ENCODE peak calls at places on chromosomes 1 and 21, in five cellular contexts. N, K, L, F and R are unnamed samples.

GRCh38 chr1:244779410-244779809 is 56.0 kb upstream of the COX20 start:
- DNase-seq in L (no peak), F (no peak), N (no peak), K (peak), R (no peak)

GRCh38 chr1:77350012-77350411 is 68.2 kb downstream of the AK5 start:
- DNase-seq in N (no peak), F (no peak), K (no peak), L (no peak), R (no peak)

GRCh38 chr1:230090194-230090711 is 23.2 kb downstream of the GALNT2 start:
- DNase-seq in F (no peak), L (no peak), N (no peak), K (peak), R (no peak)

GRCh38 chr1:22877980-22878379 is 94.7 kb downstream of the LACTBL1 start:
- DNase-seq in L (no peak), N (no peak), F (no peak), K (no peak), R (no peak)

GRCh38 chr1:234212764-234213406 is 160.4 kb upstream of the COA6 start:
- DNase-seq in F (peak), L (no peak), N (peak), K (peak), R (no peak)

GRCh38 chr1:165543651-165544452 is at the start of gene LRRC52:
- DNase-seq in N (no peak), F (peak), L (no peak), K (no peak), R (no peak)

GRCh38 chr1:165871311-165872067 is 44.1 kb downstream of the UCK2 start:
- DNase-seq in K (peak), L (no peak), F (peak), N (peak), R (no peak)

GRCh38 chr21:24895885-24896734 is 711.2 kb downstream of the MRPL39 start:
- DNase-seq in N (peak), F (no peak), K (no peak), L (peak), R (no peak)

GRCh38 chr1:17027403-17027802 is 15.7 kb upstream of the ATP13A2 start:
- DNase-seq in F (no peak), K (no peak), N (no peak), L (no peak), R (no peak)

GRCh38 chr1:109762821-109763645 is 690 bp downstream of the EPS8L3 start:
- DNase-seq in N (no peak), L (no peak), F (no peak), K (peak), R (no peak)

GRCh38 chr1:16166117-16166516 is 10.2 kb upstream of the EPHA2 start:
- DNase-seq in K (no peak), N (no peak), L (no peak), F (no peak), R (no peak)

GRCh38 chr1:206635983-206636354 is 633 bp downstream of the DYRK3 start:
- DNase-seq in K (peak), L (no peak), N (no peak), F (peak), R (no peak)

GRCh38 chr21:18443686-18444085 is 40.1 kb upstream of the TMPRSS15 start:
- DNase-seq in L (no peak), F (no peak), K (no peak), N (no peak), R (no peak)

GRCh38 chr1:6996371-6996770 is 211.1 kb downstream of the CAMTA1 start:
- DNase-seq in K (no peak), N (no peak), L (no peak), F (no peak), R (no peak)

GRCh38 chr21:36890086-36890485 is 76.4 kb downstream of the HLCS start:
- DNase-seq in F (no peak), L (no peak), N (no peak), K (no peak), R (no peak)

GRCh38 chr1:5909576-5910275 is 82.5 kb downstream of the NPHP4 start:
- DNase-seq in F (no peak), N (no peak), L (no peak), K (no peak), R (no peak)

GRCh38 chr1:72281144-72281543 is 1.2 kb downstream of the NEGR1 start:
- DNase-seq in F (no peak), L (no peak), N (no peak), K (peak), R (no peak)

GRCh38 chr1:18901147-18901951 is 1.0 kb downstream of the ALDH4A1 start:
- DNase-seq in K (no peak), L (no peak), F (no peak), N (no peak), R (no peak)

GRCh38 chr1:221457706-221458429 is 284.0 kb downstream of the DUSP10 start:
- DNase-seq in L (no peak), K (no peak), F (no peak), N (no peak), R (no peak)

GRCh38 chr1:174965006-174965971 is 34.5 kb upstream of the CACYBP start:
- DNase-seq in L (no peak), K (no peak), F (no peak), N (no peak), R (no peak)

GRCh38 chr1:227767401-227768396 is 32.5 kb downstream of the SNAP47 start:
- DNase-seq in L (no peak), F (no peak), N (no peak), K (no peak), R (no peak)

GRCh38 chr1:5563861-5564577 is 428.2 kb downstream of the NPHP4 start:
- DNase-seq in K (no peak), F (no peak), L (no peak), N (no peak), R (no peak)

GRCh38 chr21:34612557-34612956 is 2.4 kb downstream of the RCAN1 start:
- DNase-seq in K (no peak), F (no peak), N (no peak), L (no peak), R (no peak)

GRCh38 chr1:66244429-66244828 is 289.5 kb upstream of the SGIP1 start:
- DNase-seq in L (no peak), N (no peak), K (peak), F (no peak), R (no peak)

GRCh38 chr1:200179126-200179780 is 151.7 kb downstream of the NR5A2 start:
- DNase-seq in N (no peak), L (no peak), K (peak), F (no peak), R (no peak)

GRCh38 chr21:41840880-41841279 is 38.3 kb downstream of the PRDM15 start:
- DNase-seq in L (no peak), K (no peak), N (no peak), F (no peak), R (no peak)

GRCh38 chr1:200317236-200317635 is 92.6 kb downstream of the ZNF281 start:
- DNase-seq in L (no peak), N (no peak), F (no peak), K (peak), R (peak)